ENCODE peak calls at places on chromosome 11, in six cellular contexts. One of them, this sample, is unnamed.

GRCh38 chr11:86606849-86607481 is 65.5 kb downstream of the ME3 start:
- DNase-seq in naive B cell: no peak
- DNase-seq in CD8-positive, alpha-beta memory T cell: no peak
- DNase-seq in stimulated activated CD4-positive, alpha-beta T cell treated with anti-CD3 and anti-CD28 coated beads, Interleukin-2, amount 100 ng/mL, for 24 hours: no peak
- DNase-seq in RCC 7860: no peak
- DNase-seq in AG08395: no peak
- DNase-seq in this sample: no peak

GRCh38 chr11:68946416-68947090 is 34.2 kb downstream of the MRGPRD start:
- DNase-seq in RCC 7860: no peak
- DNase-seq in stimulated activated CD4-positive, alpha-beta T cell treated with anti-CD3 and anti-CD28 coated beads, Interleukin-2, amount 100 ng/mL, for 24 hours: no peak
- DNase-seq in CD8-positive, alpha-beta memory T cell: no peak
- DNase-seq in AG08395: peak
- DNase-seq in naive B cell: no peak
- DNase-seq in this sample: peak

GRCh38 chr11:110031171-110031570 is 62.0 kb upstream of the ZC3H12C start:
- DNase-seq in AG08395: no peak
- DNase-seq in RCC 7860: peak
- DNase-seq in stimulated activated CD4-positive, alpha-beta T cell treated with anti-CD3 and anti-CD28 coated beads, Interleukin-2, amount 100 ng/mL, for 24 hours: no peak
- DNase-seq in CD8-positive, alpha-beta memory T cell: no peak
- DNase-seq in naive B cell: no peak
- DNase-seq in this sample: no peak

GRCh38 chr11:57598831-57599155 is 1.3 kb downstream of the SERPING1 start:
- DNase-seq in RCC 7860: no peak
- DNase-seq in AG08395: peak
- DNase-seq in naive B cell: no peak
- DNase-seq in CD8-positive, alpha-beta memory T cell: no peak
- DNase-seq in stimulated activated CD4-positive, alpha-beta T cell treated with anti-CD3 and anti-CD28 coated beads, Interleukin-2, amount 100 ng/mL, for 24 hours: no peak
- DNase-seq in this sample: no peak

GRCh38 chr11:34654491-34655334 is 33.8 kb downstream of the EHF start:
- DNase-seq in stimulated activated CD4-positive, alpha-beta T cell treated with anti-CD3 and anti-CD28 coated beads, Interleukin-2, amount 100 ng/mL, for 24 hours: no peak
- DNase-seq in naive B cell: no peak
- DNase-seq in AG08395: peak
- DNase-seq in RCC 7860: peak
- DNase-seq in CD8-positive, alpha-beta memory T cell: no peak
- DNase-seq in this sample: peak

GRCh38 chr11:64369440-64370135 is 10.6 kb downstream of the RPS6KA4 start:
- DNase-seq in naive B cell: no peak
- DNase-seq in AG08395: no peak
- DNase-seq in stimulated activated CD4-positive, alpha-beta T cell treated with anti-CD3 and anti-CD28 coated beads, Interleukin-2, amount 100 ng/mL, for 24 hours: no peak
- DNase-seq in CD8-positive, alpha-beta memory T cell: no peak
- DNase-seq in RCC 7860: no peak
- DNase-seq in this sample: no peak

GRCh38 chr11:116544721-116545120 is 228.1 kb downstream of the BUD13 start:
- DNase-seq in stimulated activated CD4-positive, alpha-beta T cell treated with anti-CD3 and anti-CD28 coated beads, Interleukin-2, amount 100 ng/mL, for 24 hours: no peak
- DNase-seq in CD8-positive, alpha-beta memory T cell: no peak
- DNase-seq in AG08395: no peak
- DNase-seq in RCC 7860: no peak
- DNase-seq in naive B cell: no peak
- DNase-seq in this sample: no peak

GRCh38 chr11:6251120-6251733 is 8.4 kb upstream of the CCKBR start:
- DNase-seq in naive B cell: no peak
- DNase-seq in AG08395: peak
- DNase-seq in stimulated activated CD4-positive, alpha-beta T cell treated with anti-CD3 and anti-CD28 coated beads, Interleukin-2, amount 100 ng/mL, for 24 hours: peak
- DNase-seq in CD8-positive, alpha-beta memory T cell: peak
- DNase-seq in RCC 7860: peak
- DNase-seq in this sample: peak

GRCh38 chr11:22730319-22730718 is 63.9 kb downstream of the GAS2 start:
- DNase-seq in AG08395: no peak
- DNase-seq in naive B cell: peak
- DNase-seq in stimulated activated CD4-positive, alpha-beta T cell treated with anti-CD3 and anti-CD28 coated beads, Interleukin-2, amount 100 ng/mL, for 24 hours: no peak
- DNase-seq in RCC 7860: no peak
- DNase-seq in CD8-positive, alpha-beta memory T cell: no peak
- DNase-seq in this sample: no peak

GRCh38 chr11:128544625-128545024 is 42.7 kb downstream of the ETS1 start:
- DNase-seq in naive B cell: no peak
- DNase-seq in RCC 7860: no peak
- DNase-seq in AG08395: peak
- DNase-seq in stimulated activated CD4-positive, alpha-beta T cell treated with anti-CD3 and anti-CD28 coated beads, Interleukin-2, amount 100 ng/mL, for 24 hours: no peak
- DNase-seq in CD8-positive, alpha-beta memory T cell: no peak
- DNase-seq in this sample: no peak

GRCh38 chr11:1442163-1442562 is 44.4 kb downstream of the MOB2 start:
- DNase-seq in RCC 7860: no peak
- DNase-seq in stimulated activated CD4-positive, alpha-beta T cell treated with anti-CD3 and anti-CD28 coated beads, Interleukin-2, amount 100 ng/mL, for 24 hours: no peak
- DNase-seq in naive B cell: no peak
- DNase-seq in AG08395: peak
- DNase-seq in CD8-positive, alpha-beta memory T cell: no peak
- DNase-seq in this sample: no peak

GRCh38 chr11:101686514-101686913 is 102.7 kb upstream of the TRPC6 start:
- DNase-seq in naive B cell: no peak
- DNase-seq in AG08395: no peak
- DNase-seq in CD8-positive, alpha-beta memory T cell: no peak
- DNase-seq in RCC 7860: peak
- DNase-seq in stimulated activated CD4-positive, alpha-beta T cell treated with anti-CD3 and anti-CD28 coated beads, Interleukin-2, amount 100 ng/mL, for 24 hours: no peak
- DNase-seq in this sample: peak

GRCh38 chr11:355581-356458 is 13.5 kb upstream of the B4GALNT4 start:
- DNase-seq in AG08395: peak
- DNase-seq in CD8-positive, alpha-beta memory T cell: peak
- DNase-seq in RCC 7860: peak
- DNase-seq in naive B cell: peak
- DNase-seq in stimulated activated CD4-positive, alpha-beta T cell treated with anti-CD3 and anti-CD28 coated beads, Interleukin-2, amount 100 ng/mL, for 24 hours: peak
- DNase-seq in this sample: peak

GRCh38 chr11:69434341-69434960 is 47.0 kb upstream of the LINC01488 start:
- DNase-seq in RCC 7860: no peak
- DNase-seq in AG08395: no peak
- DNase-seq in stimulated activated CD4-positive, alpha-beta T cell treated with anti-CD3 and anti-CD28 coated beads, Interleukin-2, amount 100 ng/mL, for 24 hours: no peak
- DNase-seq in CD8-positive, alpha-beta memory T cell: no peak
- DNase-seq in naive B cell: no peak
- DNase-seq in this sample: no peak

GRCh38 chr11:68302256-68303054 is 9.9 kb upstream of the LRP5 start:
- DNase-seq in RCC 7860: peak
- DNase-seq in stimulated activated CD4-positive, alpha-beta T cell treated with anti-CD3 and anti-CD28 coated beads, Interleukin-2, amount 100 ng/mL, for 24 hours: no peak
- DNase-seq in CD8-positive, alpha-beta memory T cell: peak
- DNase-seq in AG08395: peak
- DNase-seq in naive B cell: no peak
- DNase-seq in this sample: peak

GRCh38 chr11:47605921-47606320 is 11.7 kb upstream of the C1QTNF4 start:
- DNase-seq in AG08395: no peak
- DNase-seq in RCC 7860: no peak
- DNase-seq in CD8-positive, alpha-beta memory T cell: no peak
- DNase-seq in naive B cell: no peak
- DNase-seq in stimulated activated CD4-positive, alpha-beta T cell treated with anti-CD3 and anti-CD28 coated beads, Interleukin-2, amount 100 ng/mL, for 24 hours: no peak
- DNase-seq in this sample: no peak

GRCh38 chr11:36726420-36726819 is 128.4 kb upstream of the RAG2 start:
- DNase-seq in RCC 7860: no peak
- DNase-seq in AG08395: no peak
- DNase-seq in CD8-positive, alpha-beta memory T cell: no peak
- DNase-seq in stimulated activated CD4-positive, alpha-beta T cell treated with anti-CD3 and anti-CD28 coated beads, Interleukin-2, amount 100 ng/mL, for 24 hours: no peak
- DNase-seq in naive B cell: no peak
- DNase-seq in this sample: no peak

GRCh38 chr11:57210731-57211335 is 26.2 kb downstream of the APLNR start:
- DNase-seq in stimulated activated CD4-positive, alpha-beta T cell treated with anti-CD3 and anti-CD28 coated beads, Interleukin-2, amount 100 ng/mL, for 24 hours: no peak
- DNase-seq in naive B cell: no peak
- DNase-seq in CD8-positive, alpha-beta memory T cell: no peak
- DNase-seq in RCC 7860: no peak
- DNase-seq in AG08395: no peak
- DNase-seq in this sample: no peak

GRCh38 chr11:70034740-70035365 is 43.3 kb upstream of the ANO1 start:
- DNase-seq in CD8-positive, alpha-beta memory T cell: no peak
- DNase-seq in naive B cell: no peak
- DNase-seq in stimulated activated CD4-positive, alpha-beta T cell treated with anti-CD3 and anti-CD28 coated beads, Interleukin-2, amount 100 ng/mL, for 24 hours: no peak
- DNase-seq in AG08395: no peak
- DNase-seq in RCC 7860: no peak
- DNase-seq in this sample: no peak

GRCh38 chr11:11732116-11732515 is 109.7 kb upstream of the USP47 start:
- DNase-seq in AG08395: no peak
- DNase-seq in stimulated activated CD4-positive, alpha-beta T cell treated with anti-CD3 and anti-CD28 coated beads, Interleukin-2, amount 100 ng/mL, for 24 hours: no peak
- DNase-seq in naive B cell: no peak
- DNase-seq in RCC 7860: no peak
- DNase-seq in CD8-positive, alpha-beta memory T cell: no peak
- DNase-seq in this sample: peak

GRCh38 chr11:101456812-101457211 is 127.0 kb downstream of the TRPC6 start:
- DNase-seq in stimulated activated CD4-positive, alpha-beta T cell treated with anti-CD3 and anti-CD28 coated beads, Interleukin-2, amount 100 ng/mL, for 24 hours: no peak
- DNase-seq in AG08395: no peak
- DNase-seq in RCC 7860: no peak
- DNase-seq in CD8-positive, alpha-beta memory T cell: no peak
- DNase-seq in naive B cell: no peak
- DNase-seq in this sample: no peak

GRCh38 chr11:112213753-112214152 is 12.5 kb upstream of the PTS start:
- DNase-seq in CD8-positive, alpha-beta memory T cell: no peak
- DNase-seq in AG08395: no peak
- DNase-seq in RCC 7860: no peak
- DNase-seq in stimulated activated CD4-positive, alpha-beta T cell treated with anti-CD3 and anti-CD28 coated beads, Interleukin-2, amount 100 ng/mL, for 24 hours: no peak
- DNase-seq in naive B cell: no peak
- DNase-seq in this sample: no peak

GRCh38 chr11:82507288-82507687 is 226.4 kb downstream of the FAM181B start:
- DNase-seq in AG08395: no peak
- DNase-seq in CD8-positive, alpha-beta memory T cell: no peak
- DNase-seq in stimulated activated CD4-positive, alpha-beta T cell treated with anti-CD3 and anti-CD28 coated beads, Interleukin-2, amount 100 ng/mL, for 24 hours: no peak
- DNase-seq in naive B cell: no peak
- DNase-seq in RCC 7860: no peak
- DNase-seq in this sample: no peak

GRCh38 chr11:96464695-96465307 is 75.0 kb downstream of the JRKL start:
- DNase-seq in AG08395: peak
- DNase-seq in naive B cell: peak
- DNase-seq in stimulated activated CD4-positive, alpha-beta T cell treated with anti-CD3 and anti-CD28 coated beads, Interleukin-2, amount 100 ng/mL, for 24 hours: no peak
- DNase-seq in CD8-positive, alpha-beta memory T cell: no peak
- DNase-seq in RCC 7860: peak
- DNase-seq in this sample: no peak

GRCh38 chr11:27028653-27029052 is 12.0 kb upstream of the BBOX1 start:
- DNase-seq in AG08395: peak
- DNase-seq in stimulated activated CD4-positive, alpha-beta T cell treated with anti-CD3 and anti-CD28 coated beads, Interleukin-2, amount 100 ng/mL, for 24 hours: no peak
- DNase-seq in naive B cell: no peak
- DNase-seq in CD8-positive, alpha-beta memory T cell: no peak
- DNase-seq in RCC 7860: no peak
- DNase-seq in this sample: no peak

GRCh38 chr11:95241673-95242072 is 10.7 kb upstream of the SESN3 start:
- DNase-seq in CD8-positive, alpha-beta memory T cell: no peak
- DNase-seq in stimulated activated CD4-positive, alpha-beta T cell treated with anti-CD3 and anti-CD28 coated beads, Interleukin-2, amount 100 ng/mL, for 24 hours: no peak
- DNase-seq in AG08395: no peak
- DNase-seq in naive B cell: no peak
- DNase-seq in RCC 7860: no peak
- DNase-seq in this sample: no peak

GRCh38 chr11:8097062-8097814 is 16.2 kb downstream of the TUB start:
- DNase-seq in naive B cell: no peak
- DNase-seq in AG08395: no peak
- DNase-seq in RCC 7860: no peak
- DNase-seq in stimulated activated CD4-positive, alpha-beta T cell treated with anti-CD3 and anti-CD28 coated beads, Interleukin-2, amount 100 ng/mL, for 24 hours: no peak
- DNase-seq in CD8-positive, alpha-beta memory T cell: no peak
- DNase-seq in this sample: no peak

GRCh38 chr11:130601141-130601540 is 152.7 kb downstream of the ADAMTS15 start:
- DNase-seq in naive B cell: no peak
- DNase-seq in stimulated activated CD4-positive, alpha-beta T cell treated with anti-CD3 and anti-CD28 coated beads, Interleukin-2, amount 100 ng/mL, for 24 hours: no peak
- DNase-seq in AG08395: peak
- DNase-seq in RCC 7860: no peak
- DNase-seq in CD8-positive, alpha-beta memory T cell: no peak
- DNase-seq in this sample: no peak

GRCh38 chr11:115930276-115930675 is 426.1 kb upstream of the CADM1 start:
- DNase-seq in AG08395: no peak
- DNase-seq in CD8-positive, alpha-beta memory T cell: no peak
- DNase-seq in stimulated activated CD4-positive, alpha-beta T cell treated with anti-CD3 and anti-CD28 coated beads, Interleukin-2, amount 100 ng/mL, for 24 hours: no peak
- DNase-seq in naive B cell: no peak
- DNase-seq in RCC 7860: no peak
- DNase-seq in this sample: no peak

GRCh38 chr11:77351281-77351905 is 49.9 kb upstream of the GDPD4 start:
- DNase-seq in stimulated activated CD4-positive, alpha-beta T cell treated with anti-CD3 and anti-CD28 coated beads, Interleukin-2, amount 100 ng/mL, for 24 hours: no peak
- DNase-seq in RCC 7860: no peak
- DNase-seq in AG08395: peak
- DNase-seq in CD8-positive, alpha-beta memory T cell: no peak
- DNase-seq in naive B cell: no peak
- DNase-seq in this sample: no peak

GRCh38 chr11:65298131-65298535 is 16.5 kb upstream of the CDC42EP2 start:
- DNase-seq in RCC 7860: no peak
- DNase-seq in AG08395: no peak
- DNase-seq in naive B cell: no peak
- DNase-seq in CD8-positive, alpha-beta memory T cell: no peak
- DNase-seq in stimulated activated CD4-positive, alpha-beta T cell treated with anti-CD3 and anti-CD28 coated beads, Interleukin-2, amount 100 ng/mL, for 24 hours: no peak
- DNase-seq in this sample: no peak

GRCh38 chr11:17021550-17021949 is 7.3 kb upstream of the PLEKHA7 start:
- DNase-seq in naive B cell: no peak
- DNase-seq in RCC 7860: no peak
- DNase-seq in stimulated activated CD4-positive, alpha-beta T cell treated with anti-CD3 and anti-CD28 coated beads, Interleukin-2, amount 100 ng/mL, for 24 hours: no peak
- DNase-seq in CD8-positive, alpha-beta memory T cell: no peak
- DNase-seq in AG08395: no peak
- DNase-seq in this sample: no peak

GRCh38 chr11:33829430-33830141 is 55.3 kb upstream of the FBXO3 start:
- DNase-seq in stimulated activated CD4-positive, alpha-beta T cell treated with anti-CD3 and anti-CD28 coated beads, Interleukin-2, amount 100 ng/mL, for 24 hours: peak
- DNase-seq in AG08395: peak
- DNase-seq in RCC 7860: peak
- DNase-seq in CD8-positive, alpha-beta memory T cell: peak
- DNase-seq in naive B cell: peak
- DNase-seq in this sample: peak